ENCODE peak calls at places on chromosome 15, in seven cellular contexts. G is stomach, A is endothelial cell of umbilical vein, M is transverse colon, X is spleen, F is suprapubic skin, U is upper lobe of left lung. J is an unnamed sample. For H3K4me1, the result is how much of the 10 kb centered on the place peaks cover.

GRCh38 chr15:67004142-67004541 is 61.3 kb upstream of the SMAD3 start:
- DNase-seq in A (no peak), X (no peak), U (no peak), F (no peak), M (no peak), G (no peak), J (no peak)

GRCh38 chr15:78932216-78932808 is 12.5 kb downstream of the CTSH start:
- DNase-seq in A (no peak), U (no peak), M (no peak), F (no peak), G (no peak), X (peak), J (no peak)

GRCh38 chr15:25710184-25710583 is 152.9 kb downstream of the ATP10A start:
- DNase-seq in U (peak), X (peak), A (no peak), M (peak), F (peak), G (peak), J (no peak)

GRCh38 chr15:101276501-101277037 is 716 bp downstream of the SELENOS start:
- DNase-seq in U (no peak), M (no peak), G (no peak), A (peak), X (no peak), F (no peak), J (no peak)

GRCh38 chr15:20106026-20106425 is 435.6 kb downstream of the GOLGA6L6 start:
- DNase-seq in M (peak), A (no peak), U (peak), G (peak), X (peak), F (peak), J (no peak)

GRCh38 chr15:70916531-70916930 is 23.9 kb downstream of the LRRC49 start:
- DNase-seq in F (no peak), M (no peak), A (no peak), X (no peak), G (no peak), U (peak), J (no peak)

GRCh38 chr15:27627623-27628022 is 471.5 kb downstream of the OCA2 start:
- DNase-seq in X (no peak), U (no peak), M (no peak), A (no peak), F (no peak), G (no peak), J (no peak)

GRCh38 chr15:67043939-67044771 is 21.2 kb upstream of the SMAD3 start:
- DNase-seq in A (peak), U (no peak), X (no peak), F (no peak), M (no peak), G (no peak), J (no peak)

GRCh38 chr15:69573815-69574472 is 121.3 kb downstream of the RPLP1 start:
- DNase-seq in G (no peak), A (no peak), M (no peak), X (no peak), F (no peak), U (no peak), J (no peak)

GRCh38 chr15:67781907-67782559 is 43.3 kb upstream of the SKOR1 start:
- DNase-seq in X (no peak), M (no peak), U (no peak), G (no peak), A (no peak), F (no peak), J (no peak)

GRCh38 chr15:78673917-78674444 is 33.0 kb upstream of the CHRNB4 start:
- DNase-seq in M (no peak), U (no peak), A (no peak), G (no peak), F (no peak), X (peak), J (no peak)

GRCh38 chr15:60554494-60554893 is 75.6 kb upstream of the ICE2 start:
- DNase-seq in F (no peak), X (no peak), A (no peak), M (no peak), U (no peak), G (no peak), J (no peak)

GRCh38 chr15:68619303-68619698 is 40.5 kb downstream of the CORO2B start:
- DNase-seq in X (no peak), U (no peak), M (no peak), A (no peak), G (no peak), F (no peak), J (no peak)

DNA sequence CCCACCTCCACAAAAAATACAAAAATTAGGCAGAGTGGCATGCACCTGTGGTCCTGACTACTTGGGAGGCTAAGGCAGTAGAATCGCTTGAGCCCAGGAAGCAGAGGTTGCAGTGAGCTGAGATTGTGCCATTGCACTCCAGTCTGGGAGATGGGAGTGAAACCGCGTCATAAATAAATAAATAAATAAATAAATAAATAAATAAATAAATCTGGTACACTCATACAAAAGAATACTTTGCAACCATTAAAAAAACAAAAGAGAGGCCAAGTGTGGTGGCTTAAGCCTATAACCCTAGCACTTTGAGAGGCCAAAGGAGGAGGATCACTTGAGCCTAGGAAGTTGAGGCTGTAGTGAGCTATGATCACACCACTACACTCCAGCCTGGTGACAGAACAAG is 28.0 kb downstream of the MESP1 start:
- DNase-seq in M (no peak), X (no peak), U (no peak), A (no peak), F (no peak), G (no peak), J (no peak)
- TF ChIP-seq POLR2A in M (no peak), X (no peak), U (no peak), A (no peak), F (no peak), G (no peak), J (no peak)

GRCh38 chr15:81003023-81003350 is 2.3 kb downstream of the TLNRD1 start:
- DNase-seq in A (no peak), M (no peak), F (no peak), G (no peak), U (no peak), X (peak), J (no peak)

GRCh38 chr15:81002254-81003022 is 1.7 kb downstream of the TLNRD1 start:
- DNase-seq in F (peak), X (peak), G (no peak), A (peak), M (peak), U (peak), J (no peak)

GRCh38 chr15:81001180-81002003 is 669 bp downstream of the TLNRD1 start:
- DNase-seq in M (peak), X (peak), F (peak), A (peak), G (peak), U (peak), J (no peak)

GRCh38 chr15:81000626-81001179 is at the start of gene TLNRD1:
- DNase-seq in U (peak), G (peak), A (peak), X (peak), F (peak), M (peak), J (no peak)

DNA sequence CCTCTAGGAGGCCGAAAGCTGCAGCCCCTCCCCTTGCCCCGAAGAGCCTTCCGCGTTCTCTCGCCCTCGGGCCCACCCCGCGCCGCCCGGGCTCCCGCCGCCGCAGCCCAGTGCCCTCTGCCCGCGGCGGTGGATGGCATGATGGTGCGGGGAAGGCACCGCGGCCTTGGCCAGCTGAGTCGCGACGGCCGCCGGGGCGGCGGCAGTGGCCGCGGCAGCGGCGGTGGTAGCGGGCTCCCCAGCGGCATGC is 1.2 kb downstream of the TLNRD1 start:
- DNase-seq in F (no peak), X (peak), A (no peak), M (no peak), G (no peak), U (no peak), J (no peak)
- H3K4me1 ChIP-seq in F (half or more), X (half or more), A (under half), M (half or more), G (half or more), U (under half), J (half or more)

GRCh38 chr15:91867581-91868026 is 14.1 kb downstream of the SLCO3A1 start:
- DNase-seq in G (peak), F (peak), X (peak), U (peak), M (peak), A (no peak), J (peak)
- TF ChIP-seq POLR2AphosphoS5 in G (peak), F (no peak), X (peak), U (peak), M (no peak), A (no peak), J (peak)

DNA sequence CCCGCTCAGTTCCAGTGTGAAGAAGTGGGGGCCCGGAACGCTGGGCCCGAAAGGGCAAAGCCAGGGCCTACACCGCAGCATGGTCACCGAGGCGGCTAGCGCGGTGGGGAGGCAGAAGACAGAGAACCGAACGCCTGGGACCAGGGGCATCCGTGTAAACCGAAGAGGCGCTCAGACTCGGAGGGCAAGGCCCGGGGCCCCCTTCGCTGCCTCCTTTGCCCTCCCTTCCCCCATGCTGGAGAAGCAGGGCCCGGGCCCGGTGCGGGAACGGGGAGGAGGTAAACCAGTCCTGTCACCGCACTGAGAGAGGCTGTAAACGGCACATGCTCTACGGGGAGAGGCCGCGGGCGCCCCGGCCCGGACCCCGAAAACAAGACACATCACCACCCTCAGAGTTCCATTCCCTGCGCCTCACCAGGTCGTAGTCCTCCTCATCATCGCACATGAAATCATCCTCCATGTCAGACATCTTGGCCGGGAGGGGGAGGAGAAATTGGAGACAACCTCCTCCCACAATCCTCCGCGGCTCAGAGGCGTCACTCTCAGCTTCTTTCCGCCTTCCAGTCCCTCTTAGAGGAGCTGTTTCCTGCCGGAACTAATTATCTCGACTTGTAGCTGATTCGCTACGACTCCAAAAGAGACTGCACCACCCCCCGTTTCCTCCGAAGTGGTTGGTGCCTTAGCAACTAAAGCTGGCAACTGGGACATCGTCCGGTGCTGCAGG is at the start of gene COPS2:
- DNase-seq in M (peak), X (peak), F (peak), A (peak), G (peak), U (peak), J (peak)
- TF ChIP-seq POLR2A in M (peak), X (no peak), F (peak), A (peak), G (no peak), U (peak), J (peak)

GRCh38 chr15:58271410-58271809 is 133.2 kb downstream of the AQP9 start:
- DNase-seq in G (no peak), U (no peak), M (no peak), F (no peak), A (no peak), X (no peak), J (no peak)

GRCh38 chr15:58267026-58267425 is 128.8 kb downstream of the AQP9 start:
- DNase-seq in A (no peak), X (no peak), G (no peak), M (no peak), U (no peak), F (no peak), J (no peak)

GRCh38 chr15:58268746-58269145 is 130.6 kb downstream of the AQP9 start:
- DNase-seq in F (no peak), G (no peak), X (no peak), M (no peak), U (no peak), A (no peak), J (no peak)

GRCh38 chr15:58273104-58273503 is 134.9 kb downstream of the AQP9 start:
- DNase-seq in M (no peak), X (no peak), G (no peak), U (no peak), A (no peak), F (no peak), J (no peak)

GRCh38 chr15:58269455-58270414 is 131.6 kb downstream of the AQP9 start:
- DNase-seq in F (no peak), M (peak), A (peak), X (no peak), G (no peak), U (no peak), J (no peak)
- H3K4me1 ChIP-seq in F (under half), M (under half), A (under half), X (under half), G (under half), U (under half), J (under half)

GRCh38 chr15:57377478-57377847 is 1.2 kb downstream of the CGNL1 start:
- DNase-seq in M (no peak), U (no peak), G (no peak), A (peak), F (no peak), X (no peak), J (no peak)
- TF ChIP-seq POLR2AphosphoS5 in M (no peak), U (no peak), G (no peak), A (no peak), F (no peak), X (no peak), J (no peak)

GRCh38 chr15:52568569-52569243 is at the start of gene ARPP19:
- DNase-seq in M (peak), F (peak), A (peak), U (peak), X (peak), G (peak), J (no peak)
- TF ChIP-seq POLR2A in M (peak), F (peak), A (peak), U (peak), X (no peak), G (no peak), J (peak)

DNA sequence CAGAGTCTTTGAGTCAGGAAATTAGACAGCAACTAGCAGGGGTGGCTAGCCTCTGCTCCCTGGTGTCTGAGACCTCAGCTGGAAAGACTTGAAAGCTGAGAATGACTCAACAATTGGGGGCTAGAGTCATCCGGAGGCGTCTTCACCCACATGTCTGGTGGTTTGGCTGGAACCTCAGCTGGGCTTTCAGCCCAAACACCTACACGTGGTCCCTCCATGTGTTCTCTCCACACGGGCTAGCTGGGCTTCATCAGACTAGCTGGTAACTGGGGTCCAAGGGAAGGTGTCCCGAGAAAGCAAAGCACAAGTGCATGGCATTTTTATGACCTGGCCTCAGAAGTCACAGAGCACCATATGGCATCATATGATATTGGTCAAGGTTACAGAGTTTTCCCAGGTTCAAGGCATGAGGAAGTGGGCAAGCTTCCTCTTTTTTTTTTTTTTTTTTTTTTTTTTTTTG is 19.9 kb upstream of the ABHD2 start:
- DNase-seq in U (no peak), F (no peak), X (no peak), M (no peak), G (no peak), A (no peak), J (no peak)
- H3K4me1 ChIP-seq in U (under half), F (under half), X (under half), M (under half), G (under half), A (under half), J (under half)

GRCh38 chr15:63502137-63502801 is 2.1 kb upstream of the USP3 start:
- DNase-seq in U (no peak), X (no peak), F (no peak), A (peak), G (peak), M (peak), J (no peak)
- TF ChIP-seq POLR2AphosphoS5 in U (no peak), X (no peak), F (no peak), A (no peak), G (no peak), M (no peak), J (peak)

DNA sequence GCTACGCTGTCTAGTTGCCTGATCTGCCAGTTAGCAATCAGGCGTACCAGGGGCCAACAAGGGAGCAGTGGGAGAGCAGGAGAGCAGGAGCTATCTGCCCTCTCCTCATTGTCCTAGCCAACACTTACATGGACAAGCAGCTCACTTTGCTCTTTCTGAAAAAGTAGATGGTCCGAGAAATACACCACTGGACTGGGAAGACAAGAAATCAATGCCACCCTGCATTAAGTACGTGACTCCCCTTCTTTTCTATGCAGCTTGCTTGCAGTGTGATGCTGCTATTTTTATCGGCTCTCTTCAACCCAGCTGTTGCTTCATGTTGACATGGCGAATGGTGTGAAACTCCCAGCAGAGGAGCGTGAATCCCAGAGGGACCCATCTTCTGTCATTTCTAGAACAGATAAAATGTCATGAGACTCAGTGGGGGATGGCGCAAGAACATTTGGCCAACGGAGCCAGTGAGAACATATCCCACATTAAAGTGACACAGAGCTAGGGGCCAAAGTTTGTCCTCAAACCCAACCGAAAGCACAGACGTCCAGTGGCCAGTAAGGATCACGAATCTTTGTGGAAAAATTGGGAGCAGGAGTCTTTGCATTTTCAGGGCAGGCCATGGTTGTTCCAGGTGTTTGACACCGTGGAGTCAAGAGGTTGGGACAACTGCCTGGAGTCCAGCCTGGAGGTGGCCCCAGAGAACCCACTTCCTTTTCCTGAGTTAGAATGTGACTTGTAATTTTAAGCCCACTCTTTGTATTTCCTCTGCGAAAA is 53.7 kb upstream of the MEF2A start:
- DNase-seq in A (no peak), G (no peak), U (no peak), F (no peak), M (no peak), X (peak), J (no peak)
- TF ChIP-seq POLR2A in A (no peak), G (no peak), U (no peak), F (no peak), M (no peak), X (no peak), J (no peak)

J was measured in vagina.